ENCODE peak calls at places on chromosomes 12 and 14, in four cellular contexts. S is H9, C is H1, J is mesendoderm. Y is an unnamed sample.

GRCh38 chr12:104632724-104633181 is 176.0 kb downstream of the CHST11 start:
- DNase-seq in S (no peak), C (no peak), J (no peak), Y (peak; percentile 67)

GRCh38 chr14:104932676-104933631 is 8.3 kb downstream of the PLD4 start:
- DNase-seq in S (peak; percentile 75), C (peak; percentile 95), J (peak; percentile 77), Y (peak; percentile 70)

GRCh38 chr14:99325016-99325415 is 53.0 kb upstream of the BCL11B start:
- DNase-seq in S (no peak), C (peak; percentile 29), J (no peak), Y (no peak)

GRCh38 chr14:35134329-35135123 is 12.2 kb downstream of the PRORP start:
- DNase-seq in S (no peak), C (no peak), J (no peak), Y (no peak)

GRCh38 chr12:75790219-75790618 is 241.4 kb downstream of the PHLDA1 start:
- DNase-seq in S (no peak), C (no peak), J (no peak), Y (peak; percentile 38)

GRCh38 chr14:103103461-103104388 is 9.2 kb downstream of the EXOC3L4 start:
- DNase-seq in S (peak; percentile 68), C (peak; percentile 76), J (no peak), Y (peak; percentile 35)

GRCh38 chr12:24909667-24910066 is 39.2 kb downstream of the BCAT1 start:
- DNase-seq in S (no peak), C (peak; percentile 37), J (no peak), Y (peak; percentile 97)

GRCh38 chr12:69497308-69498026 is 27.3 kb downstream of the FRS2 start:
- DNase-seq in S (no peak), C (no peak), J (no peak), Y (peak; percentile 40)

GRCh38 chr12:97650242-97650641 is 187.6 kb downstream of the RMST start:
- DNase-seq in S (no peak), C (no peak), J (no peak), Y (no peak)

DNA sequence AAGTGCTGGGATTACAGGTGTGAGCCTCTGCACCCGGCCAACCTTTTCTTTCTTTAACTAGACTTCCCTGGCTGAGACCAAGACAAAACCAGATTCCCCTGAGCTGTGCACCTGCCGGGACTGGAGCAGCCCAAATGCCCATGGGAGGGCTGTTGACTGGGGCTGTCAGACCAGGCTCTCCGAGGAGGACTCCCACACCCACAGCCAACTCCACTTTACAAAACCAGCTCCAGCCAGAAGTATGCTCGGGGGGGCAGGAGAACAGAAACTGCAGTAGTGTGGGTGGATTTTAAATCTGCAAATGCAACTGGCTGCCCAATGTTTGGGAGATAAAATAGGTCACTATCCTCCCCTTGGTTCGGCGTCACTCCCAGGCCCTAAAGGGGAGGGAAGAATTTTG is 78.5 kb downstream of the VCPKMT start:
- DNase-seq in S (no peak), C (no peak), J (no peak), Y (no peak)
- H2BK5ac ChIP-seq in S (no peak overlapping the region), C (no peak overlapping the region), J (no peak overlapping the region), Y (peak overlapping the region; percentile 97)

DNA sequence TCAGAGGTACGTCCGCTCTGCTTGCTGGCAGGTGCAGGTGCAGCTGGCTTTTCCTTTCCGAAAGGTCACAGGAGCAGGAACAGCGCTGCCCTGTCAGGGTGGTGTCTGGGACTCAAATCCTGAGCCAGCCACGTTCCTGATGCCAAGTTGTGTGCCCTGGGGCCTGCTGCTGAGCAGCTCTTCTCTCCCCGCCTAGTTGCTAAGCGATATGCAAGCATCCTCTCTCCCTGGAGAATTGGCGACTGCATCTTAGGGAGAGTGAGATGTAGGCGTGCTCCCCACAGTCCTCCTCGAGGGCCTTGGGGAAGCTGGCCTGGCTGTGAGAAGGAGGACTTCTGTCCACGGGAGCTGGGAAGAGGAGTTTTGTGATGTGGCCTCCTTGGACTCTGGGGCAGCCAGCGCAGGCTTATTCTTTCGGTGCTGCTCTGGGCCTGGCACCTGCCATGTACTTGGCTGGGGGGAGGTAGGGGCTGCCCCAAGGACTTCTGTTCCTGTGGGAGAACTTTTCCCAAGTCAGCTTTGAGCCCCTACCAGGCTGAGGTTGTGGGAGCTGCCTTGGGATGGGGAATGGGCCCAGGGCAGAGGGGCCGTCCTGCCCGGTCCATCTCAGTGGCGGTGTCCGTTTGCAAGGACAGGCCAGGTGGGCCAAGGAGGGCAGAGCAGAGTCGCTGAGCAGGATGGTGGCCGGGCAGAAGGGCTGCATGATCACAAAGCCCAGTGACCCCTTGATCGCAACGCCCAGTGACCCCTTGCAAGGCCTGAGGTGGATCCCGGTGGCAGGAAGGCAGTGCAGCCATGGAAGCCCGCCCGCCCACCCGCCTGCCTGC is 183.5 kb downstream of the ADGRD1 start:
- DNase-seq in S (peak; percentile 26), C (no peak), J (no peak), Y (no peak)
- H4K5ac ChIP-seq in S (no peak overlapping the region), C (no peak overlapping the region), J (no peak overlapping the region), Y (no peak overlapping the region)

DNA sequence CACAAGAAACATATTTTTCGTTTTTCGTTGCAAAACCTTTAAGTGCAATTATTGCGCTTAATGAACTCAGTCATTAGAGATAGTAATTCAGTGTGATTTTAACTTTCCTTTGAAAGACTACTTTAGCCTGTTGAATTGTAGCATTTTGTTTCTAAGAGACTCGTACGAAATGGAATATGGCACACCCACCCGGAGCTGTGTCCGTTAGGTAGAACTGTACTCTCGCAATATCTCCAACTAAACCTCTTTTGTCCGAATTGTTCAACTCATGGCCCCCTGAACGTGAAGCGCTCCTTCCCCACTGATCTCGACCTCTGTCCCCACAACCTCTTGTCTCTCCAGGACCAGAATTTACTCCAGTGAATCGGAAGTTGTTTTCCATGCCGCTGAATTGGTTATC is 793 bp downstream of the PCNX4 start:
- DNase-seq in S (no peak), C (no peak), J (peak; percentile 38), Y (peak; percentile 41)
- H2BK5ac ChIP-seq in S (no peak overlapping the region), C (peak overlapping the region; percentile 96), J (peak overlapping the region; percentile 65), Y (peak overlapping the region; percentile 96)

GRCh38 chr14:102016420-102017090 is 52.2 kb downstream of the DYNC1H1 start:
- DNase-seq in S (no peak), C (no peak), J (no peak), Y (no peak)
- H4K5ac ChIP-seq in S (no peak overlapping the region), C (no peak overlapping the region), J (no peak overlapping the region), Y (no peak overlapping the region)

DNA sequence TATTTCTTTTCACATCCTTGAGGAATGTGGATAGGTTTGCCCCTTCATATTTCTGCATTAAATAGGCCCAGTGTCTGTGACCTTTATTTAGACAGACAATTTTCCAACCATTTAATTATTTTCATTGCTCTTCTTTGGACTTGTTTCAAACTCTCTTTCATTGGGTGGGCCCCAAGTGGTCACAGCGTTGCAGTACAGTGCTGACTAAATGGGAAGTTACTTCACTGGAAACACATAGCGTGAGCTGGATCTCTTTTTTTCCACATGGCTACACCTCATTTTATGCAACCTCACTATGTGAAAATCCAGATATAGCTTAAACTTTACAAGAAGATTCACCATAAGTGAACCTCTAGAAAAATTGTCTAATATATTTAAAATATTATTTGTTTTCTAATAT is 438.9 kb downstream of the ADAMTS20 start:
- DNase-seq in S (no peak), C (no peak), J (peak; percentile 17), Y (no peak)
- H2BK5ac ChIP-seq in S (no peak overlapping the region), C (no peak overlapping the region), J (no peak overlapping the region), Y (no peak overlapping the region)

DNA sequence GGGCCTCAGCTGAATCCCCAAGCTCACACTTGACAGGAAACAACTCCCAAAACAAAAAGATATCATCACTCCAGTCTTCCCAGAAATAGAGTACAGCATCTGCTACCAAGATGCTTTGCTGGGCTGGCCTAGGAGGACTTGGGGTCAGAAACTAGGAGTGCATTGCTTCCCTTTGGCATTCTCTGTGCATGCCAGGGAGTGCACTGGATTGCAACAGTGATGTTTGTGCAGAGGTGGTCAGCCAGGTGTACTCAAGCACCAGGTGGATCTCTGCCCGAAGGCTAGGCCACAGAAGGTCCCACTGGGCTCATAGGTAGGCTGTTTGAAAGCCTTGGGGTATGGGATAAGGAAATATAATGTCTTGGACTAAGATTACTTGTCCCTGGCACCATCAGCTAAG is 51.1 kb downstream of the RAB35 start:
- DNase-seq in S (no peak), C (no peak), J (no peak), Y (no peak)
- H4K5ac ChIP-seq in S (no peak overlapping the region), C (no peak overlapping the region), J (no peak overlapping the region), Y (no peak overlapping the region)

GRCh38 chr12:123387508-123388217 is 3.7 kb downstream of the KMT5A start:
- DNase-seq in S (no peak), C (no peak), J (peak; percentile 48), Y (no peak)

GRCh38 chr12:123389560-123390351 is 5.8 kb downstream of the KMT5A start:
- DNase-seq in S (peak; percentile 68), C (peak; percentile 60), J (peak; percentile 46), Y (no peak)

GRCh38 chr12:123390415-123391093 is 6.6 kb downstream of the KMT5A start:
- DNase-seq in S (no peak), C (no peak), J (no peak), Y (no peak)

GRCh38 chr12:123388948-123389559 is 5.1 kb downstream of the KMT5A start:
- DNase-seq in S (no peak), C (no peak), J (no peak), Y (no peak)

DNA sequence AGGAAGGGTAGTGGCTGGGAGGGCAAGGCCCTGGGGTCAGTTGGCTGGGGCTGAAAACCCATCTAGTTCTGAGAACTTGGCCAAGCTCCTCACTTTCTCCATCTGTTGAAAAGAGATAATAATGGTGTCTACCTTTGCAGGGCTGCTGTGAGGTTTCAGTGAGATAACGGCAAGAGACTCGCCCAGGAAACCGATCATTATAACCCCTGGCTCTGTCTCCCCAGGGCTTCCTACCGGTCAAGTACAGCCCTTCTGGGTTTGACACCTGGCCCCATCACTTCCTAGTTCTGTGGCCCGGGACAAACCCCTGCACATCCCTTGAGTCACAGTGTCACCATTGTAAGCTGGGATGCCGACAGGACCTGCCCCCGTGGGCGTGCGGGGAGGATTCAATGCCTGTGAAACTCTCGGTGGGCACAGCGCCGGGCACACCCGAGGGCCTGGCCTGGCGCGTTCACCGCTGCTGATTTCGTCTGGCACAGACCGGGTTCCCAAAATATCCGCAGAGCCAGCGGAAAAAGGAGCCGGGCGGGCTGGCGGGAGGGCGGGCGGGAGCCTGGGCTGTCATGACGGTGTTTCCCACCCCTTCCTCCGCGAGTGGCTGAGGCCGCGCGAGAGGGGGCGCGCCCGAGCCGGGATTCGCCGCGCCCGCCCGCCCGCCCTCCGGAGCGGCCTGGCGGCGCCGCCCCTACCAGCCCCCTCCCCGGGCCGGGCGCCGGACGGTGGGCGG is 4.5 kb downstream of the KMT5A start:
- DNase-seq in S (peak; percentile 81), C (peak; percentile 64), J (peak; percentile 73), Y (peak; percentile 52)
- H2BK5ac ChIP-seq in S (no peak overlapping the region), C (no peak overlapping the region), J (peak overlapping the region; percentile 27), Y (peak overlapping the region; percentile 93)

DNA sequence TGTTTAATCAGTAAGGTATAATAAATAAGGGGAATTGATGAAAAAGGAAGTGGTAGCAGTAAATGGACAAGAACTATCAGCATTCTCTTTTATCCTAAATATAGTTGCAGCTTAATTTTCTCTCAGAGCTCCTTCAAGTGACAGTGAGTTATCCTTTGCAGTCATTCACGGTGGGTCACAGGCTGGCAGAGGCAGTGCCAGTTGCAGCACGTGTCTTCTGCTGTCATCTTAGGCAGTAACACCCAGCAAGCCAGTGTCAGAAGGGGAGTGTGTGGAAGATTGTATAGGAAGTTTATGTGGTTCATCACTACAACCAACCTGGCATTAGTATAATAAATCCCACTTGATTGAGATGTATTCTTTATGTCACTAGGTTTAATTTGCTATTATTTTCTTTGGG is 170.0 kb downstream of the CCDC91 start:
- DNase-seq in S (no peak), C (no peak), J (no peak), Y (no peak)
- H4K5ac ChIP-seq in S (no peak overlapping the region), C (no peak overlapping the region), J (no peak overlapping the region), Y (no peak overlapping the region)